ENCODE peak calls at places on chromosome 2, in six cellular contexts. One of them, this sample, is unnamed.

GRCh38 chr2:130378898-130379214 is 23.0 kb downstream of the PTPN18 start:
- DNase-seq in body of pancreas: no peak
- DNase-seq in stimulated activated CD4-positive, alpha-beta T cell treated with anti-CD3 and anti-CD28 coated beads, Interleukin-12 subunit alpha, Interleukin-12 subunit beta, amount 100 ng/mL, for 48 hours: no peak
- DNase-seq in cardiac muscle cell: no peak
- DNase-seq in fibroblast of lung: no peak
- DNase-seq in GM04503: no peak
- DNase-seq in this sample: no peak

GRCh38 chr2:206520450-206520849 is 77.1 kb downstream of the ADAM23 start:
- DNase-seq in body of pancreas: no peak
- DNase-seq in stimulated activated CD4-positive, alpha-beta T cell treated with anti-CD3 and anti-CD28 coated beads, Interleukin-12 subunit alpha, Interleukin-12 subunit beta, amount 100 ng/mL, for 48 hours: no peak
- DNase-seq in cardiac muscle cell: no peak
- DNase-seq in fibroblast of lung: no peak
- DNase-seq in GM04503: no peak
- DNase-seq in this sample: no peak

GRCh38 chr2:71313016-71313766 is 18.4 kb upstream of the ZNF638 start:
- DNase-seq in body of pancreas: no peak
- DNase-seq in stimulated activated CD4-positive, alpha-beta T cell treated with anti-CD3 and anti-CD28 coated beads, Interleukin-12 subunit alpha, Interleukin-12 subunit beta, amount 100 ng/mL, for 48 hours: no peak
- DNase-seq in cardiac muscle cell: no peak
- DNase-seq in fibroblast of lung: no peak
- DNase-seq in GM04503: peak; percentile 14
- DNase-seq in this sample: no peak

GRCh38 chr2:240832816-240833497 is 12.9 kb upstream of the KIF1A start:
- DNase-seq in body of pancreas: no peak
- DNase-seq in stimulated activated CD4-positive, alpha-beta T cell treated with anti-CD3 and anti-CD28 coated beads, Interleukin-12 subunit alpha, Interleukin-12 subunit beta, amount 100 ng/mL, for 48 hours: no peak
- DNase-seq in cardiac muscle cell: no peak
- DNase-seq in fibroblast of lung: no peak
- DNase-seq in GM04503: no peak
- DNase-seq in this sample: no peak

GRCh38 chr2:118089015-118089800 is 937 bp downstream of the INSIG2 start:
- DNase-seq in body of pancreas: peak; percentile 33
- DNase-seq in stimulated activated CD4-positive, alpha-beta T cell treated with anti-CD3 and anti-CD28 coated beads, Interleukin-12 subunit alpha, Interleukin-12 subunit beta, amount 100 ng/mL, for 48 hours: peak; percentile 24
- DNase-seq in cardiac muscle cell: peak; percentile 40
- DNase-seq in fibroblast of lung: peak; percentile 60
- DNase-seq in GM04503: peak; percentile 33
- DNase-seq in this sample: peak; percentile 44

GRCh38 chr2:127193948-127194267 is 26.2 kb downstream of the CYP27C1 start:
- DNase-seq in body of pancreas: no peak
- DNase-seq in stimulated activated CD4-positive, alpha-beta T cell treated with anti-CD3 and anti-CD28 coated beads, Interleukin-12 subunit alpha, Interleukin-12 subunit beta, amount 100 ng/mL, for 48 hours: no peak
- DNase-seq in cardiac muscle cell: no peak
- DNase-seq in fibroblast of lung: peak; percentile 77
- DNase-seq in GM04503: peak; percentile 89
- DNase-seq in this sample: no peak

GRCh38 chr2:99864561-99865216 is 277.7 kb downstream of the AFF3 start:
- DNase-seq in body of pancreas: no peak
- DNase-seq in stimulated activated CD4-positive, alpha-beta T cell treated with anti-CD3 and anti-CD28 coated beads, Interleukin-12 subunit alpha, Interleukin-12 subunit beta, amount 100 ng/mL, for 48 hours: no peak
- DNase-seq in cardiac muscle cell: no peak
- DNase-seq in fibroblast of lung: peak; percentile 70
- DNase-seq in GM04503: peak; percentile 42
- DNase-seq in this sample: no peak

GRCh38 chr2:108637304-108637669 is 82.0 kb upstream of the RANBP2 start:
- DNase-seq in body of pancreas: no peak
- DNase-seq in stimulated activated CD4-positive, alpha-beta T cell treated with anti-CD3 and anti-CD28 coated beads, Interleukin-12 subunit alpha, Interleukin-12 subunit beta, amount 100 ng/mL, for 48 hours: no peak
- DNase-seq in cardiac muscle cell: peak; percentile 89
- DNase-seq in fibroblast of lung: peak; percentile 97
- DNase-seq in GM04503: no peak
- DNase-seq in this sample: peak; percentile 67

GRCh38 chr2:85308951-85309555 is 18.7 kb downstream of the TGOLN2 start:
- DNase-seq in body of pancreas: no peak
- DNase-seq in stimulated activated CD4-positive, alpha-beta T cell treated with anti-CD3 and anti-CD28 coated beads, Interleukin-12 subunit alpha, Interleukin-12 subunit beta, amount 100 ng/mL, for 48 hours: no peak
- DNase-seq in cardiac muscle cell: no peak
- DNase-seq in fibroblast of lung: peak; percentile 69
- DNase-seq in GM04503: no peak
- DNase-seq in this sample: peak; percentile 75

GRCh38 chr2:20562540-20563225 is 88.2 kb downstream of the HS1BP3 start:
- DNase-seq in body of pancreas: no peak
- DNase-seq in stimulated activated CD4-positive, alpha-beta T cell treated with anti-CD3 and anti-CD28 coated beads, Interleukin-12 subunit alpha, Interleukin-12 subunit beta, amount 100 ng/mL, for 48 hours: no peak
- DNase-seq in cardiac muscle cell: peak; percentile 58
- DNase-seq in fibroblast of lung: no peak
- DNase-seq in GM04503: no peak
- DNase-seq in this sample: no peak

GRCh38 chr2:130391872-130392670 is 36.2 kb downstream of the PTPN18 start:
- DNase-seq in body of pancreas: no peak
- DNase-seq in stimulated activated CD4-positive, alpha-beta T cell treated with anti-CD3 and anti-CD28 coated beads, Interleukin-12 subunit alpha, Interleukin-12 subunit beta, amount 100 ng/mL, for 48 hours: no peak
- DNase-seq in cardiac muscle cell: peak; percentile 45
- DNase-seq in fibroblast of lung: peak; percentile 25
- DNase-seq in GM04503: peak; percentile 5
- DNase-seq in this sample: no peak

GRCh38 chr2:102137138-102137537 is 5.4 kb upstream of the IL1R1 start:
- DNase-seq in body of pancreas: no peak
- DNase-seq in stimulated activated CD4-positive, alpha-beta T cell treated with anti-CD3 and anti-CD28 coated beads, Interleukin-12 subunit alpha, Interleukin-12 subunit beta, amount 100 ng/mL, for 48 hours: peak; percentile 43
- DNase-seq in cardiac muscle cell: no peak
- DNase-seq in fibroblast of lung: no peak
- DNase-seq in GM04503: no peak
- DNase-seq in this sample: no peak

GRCh38 chr2:105175231-105175630 is 66.3 kb upstream of the GPR45 start:
- DNase-seq in body of pancreas: no peak
- DNase-seq in stimulated activated CD4-positive, alpha-beta T cell treated with anti-CD3 and anti-CD28 coated beads, Interleukin-12 subunit alpha, Interleukin-12 subunit beta, amount 100 ng/mL, for 48 hours: no peak
- DNase-seq in cardiac muscle cell: no peak
- DNase-seq in fibroblast of lung: peak; percentile 22
- DNase-seq in GM04503: no peak
- DNase-seq in this sample: no peak

GRCh38 chr2:52976132-52976949 is 791.3 kb upstream of the CHAC2 start:
- DNase-seq in body of pancreas: peak; percentile 18
- DNase-seq in stimulated activated CD4-positive, alpha-beta T cell treated with anti-CD3 and anti-CD28 coated beads, Interleukin-12 subunit alpha, Interleukin-12 subunit beta, amount 100 ng/mL, for 48 hours: no peak
- DNase-seq in cardiac muscle cell: peak; percentile 33
- DNase-seq in fibroblast of lung: peak; percentile 17
- DNase-seq in GM04503: no peak
- DNase-seq in this sample: peak; percentile 49

GRCh38 chr2:84781942-84782716 is 98.8 kb downstream of the TRABD2A start:
- DNase-seq in body of pancreas: no peak
- DNase-seq in stimulated activated CD4-positive, alpha-beta T cell treated with anti-CD3 and anti-CD28 coated beads, Interleukin-12 subunit alpha, Interleukin-12 subunit beta, amount 100 ng/mL, for 48 hours: peak; percentile 39
- DNase-seq in cardiac muscle cell: no peak
- DNase-seq in fibroblast of lung: peak; percentile 51
- DNase-seq in GM04503: no peak
- DNase-seq in this sample: no peak

GRCh38 chr2:240988571-240989271 is 9.7 kb upstream of the SNED1 start:
- DNase-seq in body of pancreas: peak; percentile 6
- DNase-seq in stimulated activated CD4-positive, alpha-beta T cell treated with anti-CD3 and anti-CD28 coated beads, Interleukin-12 subunit alpha, Interleukin-12 subunit beta, amount 100 ng/mL, for 48 hours: no peak
- DNase-seq in cardiac muscle cell: no peak
- DNase-seq in fibroblast of lung: no peak
- DNase-seq in GM04503: no peak
- DNase-seq in this sample: peak; percentile 4

GRCh38 chr2:11467749-11468148 is 1.8 kb upstream of the E2F6 start:
- DNase-seq in body of pancreas: no peak
- DNase-seq in stimulated activated CD4-positive, alpha-beta T cell treated with anti-CD3 and anti-CD28 coated beads, Interleukin-12 subunit alpha, Interleukin-12 subunit beta, amount 100 ng/mL, for 48 hours: no peak
- DNase-seq in cardiac muscle cell: no peak
- DNase-seq in fibroblast of lung: no peak
- DNase-seq in GM04503: no peak
- DNase-seq in this sample: no peak

GRCh38 chr2:109213646-109214417 is 84.8 kb downstream of the SH3RF3 start:
- DNase-seq in body of pancreas: no peak
- DNase-seq in stimulated activated CD4-positive, alpha-beta T cell treated with anti-CD3 and anti-CD28 coated beads, Interleukin-12 subunit alpha, Interleukin-12 subunit beta, amount 100 ng/mL, for 48 hours: peak; percentile 62
- DNase-seq in cardiac muscle cell: no peak
- DNase-seq in fibroblast of lung: peak; percentile 84
- DNase-seq in GM04503: peak; percentile 26
- DNase-seq in this sample: no peak

GRCh38 chr2:127145255-127145899 is 38.4 kb upstream of the BIN1 start:
- DNase-seq in body of pancreas: no peak
- DNase-seq in stimulated activated CD4-positive, alpha-beta T cell treated with anti-CD3 and anti-CD28 coated beads, Interleukin-12 subunit alpha, Interleukin-12 subunit beta, amount 100 ng/mL, for 48 hours: no peak
- DNase-seq in cardiac muscle cell: no peak
- DNase-seq in fibroblast of lung: peak; percentile 65
- DNase-seq in GM04503: no peak
- DNase-seq in this sample: no peak

GRCh38 chr2:186347472-186347871 is 138.6 kb upstream of the ZC3H15 start:
- DNase-seq in body of pancreas: no peak
- DNase-seq in stimulated activated CD4-positive, alpha-beta T cell treated with anti-CD3 and anti-CD28 coated beads, Interleukin-12 subunit alpha, Interleukin-12 subunit beta, amount 100 ng/mL, for 48 hours: no peak
- DNase-seq in cardiac muscle cell: no peak
- DNase-seq in fibroblast of lung: peak; percentile 51
- DNase-seq in GM04503: no peak
- DNase-seq in this sample: no peak

GRCh38 chr2:239440511-239440959 is 39.7 kb upstream of the HDAC4 start:
- DNase-seq in body of pancreas: no peak
- DNase-seq in stimulated activated CD4-positive, alpha-beta T cell treated with anti-CD3 and anti-CD28 coated beads, Interleukin-12 subunit alpha, Interleukin-12 subunit beta, amount 100 ng/mL, for 48 hours: no peak
- DNase-seq in cardiac muscle cell: no peak
- DNase-seq in fibroblast of lung: no peak
- DNase-seq in GM04503: no peak
- DNase-seq in this sample: no peak

GRCh38 chr2:130261970-130262760 is 63.9 kb upstream of the TUBA3E start:
- DNase-seq in body of pancreas: no peak
- DNase-seq in stimulated activated CD4-positive, alpha-beta T cell treated with anti-CD3 and anti-CD28 coated beads, Interleukin-12 subunit alpha, Interleukin-12 subunit beta, amount 100 ng/mL, for 48 hours: no peak
- DNase-seq in cardiac muscle cell: peak; percentile 50
- DNase-seq in fibroblast of lung: no peak
- DNase-seq in GM04503: no peak
- DNase-seq in this sample: no peak

GRCh38 chr2:30334738-30335426 is 103.5 kb downstream of the LBH start:
- DNase-seq in body of pancreas: no peak
- DNase-seq in stimulated activated CD4-positive, alpha-beta T cell treated with anti-CD3 and anti-CD28 coated beads, Interleukin-12 subunit alpha, Interleukin-12 subunit beta, amount 100 ng/mL, for 48 hours: no peak
- DNase-seq in cardiac muscle cell: peak; percentile 36
- DNase-seq in fibroblast of lung: no peak
- DNase-seq in GM04503: no peak
- DNase-seq in this sample: no peak

GRCh38 chr2:207930747-207931146 is 94.6 kb downstream of the PLEKHM3 start:
- DNase-seq in body of pancreas: peak; percentile 71
- DNase-seq in stimulated activated CD4-positive, alpha-beta T cell treated with anti-CD3 and anti-CD28 coated beads, Interleukin-12 subunit alpha, Interleukin-12 subunit beta, amount 100 ng/mL, for 48 hours: no peak
- DNase-seq in cardiac muscle cell: no peak
- DNase-seq in fibroblast of lung: no peak
- DNase-seq in GM04503: no peak
- DNase-seq in this sample: peak; percentile 37

GRCh38 chr2:85173909-85174308 is 40.7 kb downstream of the TCF7L1 start:
- DNase-seq in body of pancreas: no peak
- DNase-seq in stimulated activated CD4-positive, alpha-beta T cell treated with anti-CD3 and anti-CD28 coated beads, Interleukin-12 subunit alpha, Interleukin-12 subunit beta, amount 100 ng/mL, for 48 hours: no peak
- DNase-seq in cardiac muscle cell: no peak
- DNase-seq in fibroblast of lung: no peak
- DNase-seq in GM04503: no peak
- DNase-seq in this sample: no peak

GRCh38 chr2:237742614-237743013 is 56.0 kb upstream of the RBM44 start:
- DNase-seq in body of pancreas: no peak
- DNase-seq in stimulated activated CD4-positive, alpha-beta T cell treated with anti-CD3 and anti-CD28 coated beads, Interleukin-12 subunit alpha, Interleukin-12 subunit beta, amount 100 ng/mL, for 48 hours: no peak
- DNase-seq in cardiac muscle cell: no peak
- DNase-seq in fibroblast of lung: no peak
- DNase-seq in GM04503: no peak
- DNase-seq in this sample: no peak

GRCh38 chr2:1053781-1054180 is 103.1 kb downstream of the SNTG2 start:
- DNase-seq in body of pancreas: no peak
- DNase-seq in stimulated activated CD4-positive, alpha-beta T cell treated with anti-CD3 and anti-CD28 coated beads, Interleukin-12 subunit alpha, Interleukin-12 subunit beta, amount 100 ng/mL, for 48 hours: no peak
- DNase-seq in cardiac muscle cell: no peak
- DNase-seq in fibroblast of lung: no peak
- DNase-seq in GM04503: no peak
- DNase-seq in this sample: no peak

GRCh38 chr2:47686018-47686417 is 96.9 kb upstream of the MSH6 start:
- DNase-seq in body of pancreas: no peak
- DNase-seq in stimulated activated CD4-positive, alpha-beta T cell treated with anti-CD3 and anti-CD28 coated beads, Interleukin-12 subunit alpha, Interleukin-12 subunit beta, amount 100 ng/mL, for 48 hours: no peak
- DNase-seq in cardiac muscle cell: no peak
- DNase-seq in fibroblast of lung: no peak
- DNase-seq in GM04503: no peak
- DNase-seq in this sample: no peak

GRCh38 chr2:40243581-40243980 is 208.3 kb downstream of the SLC8A1 start:
- DNase-seq in body of pancreas: no peak
- DNase-seq in stimulated activated CD4-positive, alpha-beta T cell treated with anti-CD3 and anti-CD28 coated beads, Interleukin-12 subunit alpha, Interleukin-12 subunit beta, amount 100 ng/mL, for 48 hours: no peak
- DNase-seq in cardiac muscle cell: peak; percentile 36
- DNase-seq in fibroblast of lung: peak; percentile 93
- DNase-seq in GM04503: peak; percentile 80
- DNase-seq in this sample: no peak

GRCh38 chr2:113283704-113284284 is 5.1 kb upstream of the PAX8 start:
- DNase-seq in body of pancreas: peak; percentile 72
- DNase-seq in stimulated activated CD4-positive, alpha-beta T cell treated with anti-CD3 and anti-CD28 coated beads, Interleukin-12 subunit alpha, Interleukin-12 subunit beta, amount 100 ng/mL, for 48 hours: no peak
- DNase-seq in cardiac muscle cell: no peak
- DNase-seq in fibroblast of lung: peak; percentile 96
- DNase-seq in GM04503: peak; percentile 74
- DNase-seq in this sample: peak; percentile 31

GRCh38 chr2:168439536-168439935 is 16.5 kb upstream of the CERS6 start:
- DNase-seq in body of pancreas: no peak
- DNase-seq in stimulated activated CD4-positive, alpha-beta T cell treated with anti-CD3 and anti-CD28 coated beads, Interleukin-12 subunit alpha, Interleukin-12 subunit beta, amount 100 ng/mL, for 48 hours: no peak
- DNase-seq in cardiac muscle cell: no peak
- DNase-seq in fibroblast of lung: peak; percentile 50
- DNase-seq in GM04503: no peak
- DNase-seq in this sample: no peak

GRCh38 chr2:110869472-110870446 is 137.4 kb downstream of the ACOXL start:
- DNase-seq in body of pancreas: no peak
- DNase-seq in stimulated activated CD4-positive, alpha-beta T cell treated with anti-CD3 and anti-CD28 coated beads, Interleukin-12 subunit alpha, Interleukin-12 subunit beta, amount 100 ng/mL, for 48 hours: no peak
- DNase-seq in cardiac muscle cell: peak; percentile 22
- DNase-seq in fibroblast of lung: peak; percentile 72
- DNase-seq in GM04503: no peak
- DNase-seq in this sample: no peak

GRCh38 chr2:118403658-118404451 is 315.6 kb downstream of the INSIG2 start:
- DNase-seq in body of pancreas: no peak
- DNase-seq in stimulated activated CD4-positive, alpha-beta T cell treated with anti-CD3 and anti-CD28 coated beads, Interleukin-12 subunit alpha, Interleukin-12 subunit beta, amount 100 ng/mL, for 48 hours: no peak
- DNase-seq in cardiac muscle cell: no peak
- DNase-seq in fibroblast of lung: peak; percentile 23
- DNase-seq in GM04503: no peak
- DNase-seq in this sample: no peak

GRCh38 chr2:201118957-201119848 is 3.2 kb downstream of the CFLAR start:
- DNase-seq in body of pancreas: no peak
- DNase-seq in stimulated activated CD4-positive, alpha-beta T cell treated with anti-CD3 and anti-CD28 coated beads, Interleukin-12 subunit alpha, Interleukin-12 subunit beta, amount 100 ng/mL, for 48 hours: no peak
- DNase-seq in cardiac muscle cell: peak; percentile 25
- DNase-seq in fibroblast of lung: peak; percentile 72
- DNase-seq in GM04503: no peak
- DNase-seq in this sample: no peak

GRCh38 chr2:218009191-218010114 is 6.7 kb upstream of the TNS1 start:
- DNase-seq in body of pancreas: no peak
- DNase-seq in stimulated activated CD4-positive, alpha-beta T cell treated with anti-CD3 and anti-CD28 coated beads, Interleukin-12 subunit alpha, Interleukin-12 subunit beta, amount 100 ng/mL, for 48 hours: no peak
- DNase-seq in cardiac muscle cell: no peak
- DNase-seq in fibroblast of lung: no peak
- DNase-seq in GM04503: no peak
- DNase-seq in this sample: no peak

GRCh38 chr2:179454443-179455218 is 190.0 kb upstream of the SESTD1 start:
- DNase-seq in body of pancreas: no peak
- DNase-seq in stimulated activated CD4-positive, alpha-beta T cell treated with anti-CD3 and anti-CD28 coated beads, Interleukin-12 subunit alpha, Interleukin-12 subunit beta, amount 100 ng/mL, for 48 hours: no peak
- DNase-seq in cardiac muscle cell: no peak
- DNase-seq in fibroblast of lung: peak; percentile 97
- DNase-seq in GM04503: peak; percentile 42
- DNase-seq in this sample: no peak

GRCh38 chr2:239026711-239027430 is 179.0 kb downstream of the TWIST2 start:
- DNase-seq in body of pancreas: no peak
- DNase-seq in stimulated activated CD4-positive, alpha-beta T cell treated with anti-CD3 and anti-CD28 coated beads, Interleukin-12 subunit alpha, Interleukin-12 subunit beta, amount 100 ng/mL, for 48 hours: no peak
- DNase-seq in cardiac muscle cell: no peak
- DNase-seq in fibroblast of lung: no peak
- DNase-seq in GM04503: no peak
- DNase-seq in this sample: no peak

GRCh38 chr2:77192811-77193289 is 329.3 kb downstream of the LRRTM4 start:
- DNase-seq in body of pancreas: no peak
- DNase-seq in stimulated activated CD4-positive, alpha-beta T cell treated with anti-CD3 and anti-CD28 coated beads, Interleukin-12 subunit alpha, Interleukin-12 subunit beta, amount 100 ng/mL, for 48 hours: no peak
- DNase-seq in cardiac muscle cell: no peak
- DNase-seq in fibroblast of lung: no peak
- DNase-seq in GM04503: no peak
- DNase-seq in this sample: no peak

GRCh38 chr2:162022290-162022945 is 51.6 kb downstream of the DPP4 start:
- DNase-seq in body of pancreas: peak; percentile 37
- DNase-seq in stimulated activated CD4-positive, alpha-beta T cell treated with anti-CD3 and anti-CD28 coated beads, Interleukin-12 subunit alpha, Interleukin-12 subunit beta, amount 100 ng/mL, for 48 hours: no peak
- DNase-seq in cardiac muscle cell: no peak
- DNase-seq in fibroblast of lung: peak; percentile 68
- DNase-seq in GM04503: no peak
- DNase-seq in this sample: no peak

This sample was measured in testis.